ENCODE peak calls at places on chromosomes 4 and X, in four cellular contexts. V is A549, Z is GM13977, F is dorsolateral prefrontal cortex. X is an unnamed sample.

GRCh38 chrX:113548308-113549015 is 707.8 kb upstream of the AMOT start:
- DNase-seq in F (no peak), Z (no peak), V (no peak), X (no peak)

GRCh38 chrX:57905141-57905540 is 5.1 kb downstream of the ZXDA start:
- DNase-seq in V (no peak), Z (no peak), F (no peak), X (no peak)

GRCh38 chrX:47815901-47816845 is 20.5 kb upstream of the ZNF81 start:
- DNase-seq in V (peak; percentile 26), Z (no peak), F (no peak), X (no peak)

GRCh38 chrX:105167233-105167632 is 53.3 kb downstream of the TEX13A start:
- DNase-seq in F (no peak), Z (no peak), V (no peak), X (no peak)

GRCh38 chrX:40143001-40143400 is 45.2 kb upstream of the BCOR start:
- DNase-seq in Z (no peak), V (no peak), F (no peak), X (no peak)

GRCh38 chrX:36071064-36071463 is 151.5 kb downstream of the CFAP47 start:
- DNase-seq in F (no peak), Z (no peak), V (no peak), X (no peak)

GRCh38 chr4:152515678-152516077 is 20.2 kb downstream of the FBXW7 start:
- DNase-seq in Z (no peak), V (no peak), F (no peak), X (no peak)

GRCh38 chr4:7803992-7804758 is 135.5 kb downstream of the AFAP1 start:
- DNase-seq in Z (peak; percentile 82), V (peak; percentile 81), F (peak; percentile 84), X (peak; percentile 79)

GRCh38 chrX:41100819-41101218 is 15.6 kb downstream of the USP9X start:
- DNase-seq in V (no peak), Z (no peak), F (no peak), X (no peak)

DNA sequence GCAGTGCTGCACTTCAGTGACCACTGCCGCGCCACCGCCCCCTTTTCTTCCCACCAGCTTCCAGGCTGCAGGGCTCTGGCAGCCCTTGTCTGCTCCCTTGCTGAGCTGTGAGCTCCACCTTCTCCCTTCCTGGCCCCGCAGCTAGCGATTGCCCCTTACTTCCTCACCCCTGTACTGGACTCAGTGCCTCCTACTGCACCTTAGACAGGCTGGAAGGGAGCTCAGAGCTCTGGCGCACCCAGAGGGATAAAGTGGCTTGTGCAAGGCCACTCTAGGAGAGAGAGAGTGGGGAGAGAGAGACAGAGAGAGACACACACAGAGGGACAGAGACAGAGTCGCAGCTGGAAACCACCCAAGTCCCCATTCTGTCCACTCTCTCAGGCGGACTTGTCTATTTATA is 6.0 kb downstream of the RASL11B start:
- DNase-seq in Z (no peak), V (no peak), F (no peak), X (no peak)
- TF ChIP-seq CTCF in Z (no peak), V (no peak), F (no peak), X (no peak)

GRCh38 chrX:111165902-111166301 is 69.9 kb downstream of the PAK3 start:
- DNase-seq in Z (no peak), F (no peak), V (no peak), X (no peak)

GRCh38 chrX:111167334-111167733 is 71.3 kb downstream of the PAK3 start:
- DNase-seq in V (no peak), Z (no peak), F (no peak), X (no peak)

GRCh38 chrX:111168314-111168713 is 72.3 kb downstream of the PAK3 start:
- DNase-seq in Z (no peak), V (peak; percentile 25), F (no peak), X (no peak)

GRCh38 chrX:111169141-111169540 is 73.2 kb downstream of the PAK3 start:
- DNase-seq in V (no peak), F (no peak), Z (no peak), X (no peak)

GRCh38 chrX:111170017-111170416 is 74.0 kb downstream of the PAK3 start:
- DNase-seq in Z (no peak), F (no peak), V (no peak), X (no peak)
- TF ChIP-seq CTCF in Z (no peak), F (no peak), V (no peak), X (no peak)

DNA sequence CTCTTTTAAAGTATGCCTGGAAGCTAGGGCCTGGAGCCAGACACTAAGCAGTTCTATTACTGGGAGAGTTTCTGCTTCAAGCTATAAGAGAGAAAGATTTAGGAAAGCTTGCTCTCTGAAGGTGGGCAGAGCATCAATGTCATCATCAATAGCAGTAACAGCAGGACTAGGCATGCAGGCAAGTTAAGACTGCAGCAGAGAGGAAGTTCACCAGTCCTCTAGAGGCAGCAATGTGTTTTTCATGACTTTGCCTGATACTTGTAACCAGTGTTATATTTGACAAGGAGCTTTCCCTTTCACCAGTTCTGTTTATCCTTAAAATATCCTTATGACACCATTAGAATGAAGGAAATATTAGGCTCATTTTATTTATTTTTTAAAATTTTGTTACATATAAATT is 237.9 kb downstream of the KCTD8 start:
- DNase-seq in F (no peak), Z (no peak), V (no peak), X (no peak)
- TF ChIP-seq CTCF in F (no peak), Z (no peak), V (no peak), X (no peak)

GRCh38 chr4:57607616-57608150 is 497.5 kb upstream of the IGFBP7 start:
- DNase-seq in F (no peak), V (no peak), Z (no peak), X (no peak)

GRCh38 chr4:57614533-57614932 is 504.3 kb upstream of the IGFBP7 start:
- DNase-seq in V (no peak), Z (no peak), F (no peak), X (no peak)

GRCh38 chr4:57612279-57612678 is 502.1 kb upstream of the IGFBP7 start:
- DNase-seq in F (no peak), Z (no peak), V (peak; percentile 1), X (no peak)
- TF ChIP-seq CTCF in F (no peak), Z (no peak), V (peak; percentile 10), X (no peak)

GRCh38 chr4:161419822-161420221 is 744.0 kb downstream of the FSTL5 start:
- DNase-seq in V (peak; percentile 13), F (no peak), Z (no peak), X (no peak)
- TF ChIP-seq CTCF in V (no peak), F (no peak), Z (peak; percentile 25), X (no peak)

GRCh38 chr4:148369919-148370318 is 72.3 kb downstream of the NR3C2 start:
- DNase-seq in V (no peak), F (no peak), Z (no peak), X (no peak)
- TF ChIP-seq CTCF in V (no peak), F (no peak), Z (no peak), X (no peak)

GRCh38 chr4:80803337-80803736 is 227.2 kb upstream of the BMP3 start:
- DNase-seq in V (no peak), Z (no peak), F (no peak), X (no peak)
- TF ChIP-seq CTCF in V (no peak), Z (no peak), F (no peak), X (no peak)

GRCh38 chr4:172751550-172751949 is 417.1 kb upstream of the GALNT7 start:
- DNase-seq in V (no peak), F (no peak), Z (no peak), X (no peak)

DNA sequence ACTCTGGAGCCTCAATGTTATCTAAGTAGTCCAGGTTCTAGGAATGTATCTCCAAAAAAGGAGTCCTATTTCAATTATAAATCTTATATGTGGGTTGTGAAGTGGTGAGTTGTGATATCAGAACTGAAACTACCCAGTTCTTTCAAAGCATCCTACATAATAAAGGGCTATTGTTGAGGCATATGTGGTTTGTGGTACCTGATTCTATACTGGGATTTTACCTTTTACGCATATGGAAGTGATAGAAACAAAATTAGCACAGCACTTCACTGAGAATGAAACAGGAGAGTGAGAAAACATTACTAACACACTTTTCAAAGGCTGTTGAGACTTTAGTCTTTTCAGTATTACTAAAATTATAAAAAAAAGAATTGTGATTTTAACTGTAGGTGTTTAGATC is 417.7 kb upstream of the GALNT7 start:
- DNase-seq in V (no peak), F (no peak), Z (peak; percentile 32), X (peak; percentile 10)
- TF ChIP-seq CTCF in V (no peak), F (no peak), Z (no peak), X (no peak)